ENCODE peak calls at places on chromosomes 11 and 22, in seven cellular contexts. Y, R, H, M, F, L and O are unnamed samples.
A peak's percentile ranks its signal among the peaks of the same experiment; 100 is the strongest.

GRCh38 chr11:82176365-82176764 is 557.3 kb downstream of the FAM181B start:
- DNase-seq in Y (no peak), R (no peak), H (no peak), M (no peak), F (no peak), L (no peak), O (no peak)

GRCh38 chr11:64100782-64101358 is 65.0 kb downstream of the MACROD1 start:
- DNase-seq in Y (no peak), R (no peak), H (no peak), M (no peak), F (no peak), L (no peak), O (no peak)

GRCh38 chr11:109772846-109773400 is 320.3 kb upstream of the ZC3H12C start:
- DNase-seq in Y (no peak), R (no peak), H (peak; percentile 29), M (no peak), F (no peak), L (no peak), O (no peak)

GRCh38 chr22:43079742-43080141 is 9.4 kb downstream of the TTLL1 start:
- DNase-seq in Y (no peak), R (no peak), H (no peak), M (no peak), F (no peak), L (no peak), O (no peak)

GRCh38 chr22:24401824-24402434 is 25.5 kb upstream of the ADORA2A start:
- DNase-seq in Y (no peak), R (no peak), H (no peak), M (no peak), F (no peak), L (no peak), O (no peak)

GRCh38 chr22:34111210-34111824 is 191.0 kb upstream of the LARGE1 start:
- DNase-seq in Y (no peak), R (no peak), H (peak; percentile 45), M (peak; percentile 41), F (no peak), L (peak; percentile 13), O (peak; percentile 46)

GRCh38 chr11:45204761-45205160 is 58.3 kb downstream of the PRDM11 start:
- DNase-seq in Y (no peak), R (no peak), H (no peak), M (peak; percentile 56), F (no peak), L (no peak), O (peak; percentile 23)

GRCh38 chr11:66039765-66040164 is 9.2 kb downstream of the GAL3ST3 start:
- DNase-seq in Y (no peak), R (no peak), H (peak; percentile 31), M (no peak), F (no peak), L (no peak), O (no peak)

GRCh38 chr22:19035474-19036228 is 86.6 kb downstream of the DGCR2 start:
- DNase-seq in Y (no peak), R (no peak), H (no peak), M (peak; percentile 11), F (no peak), L (no peak), O (peak; percentile 53)

GRCh38 chr11:120109531-120109930 is 28.4 kb downstream of the TRIM29 start:
- DNase-seq in Y (no peak), R (no peak), H (no peak), M (no peak), F (no peak), L (no peak), O (no peak)

GRCh38 chr11:2507945-2508749 is 63.3 kb downstream of the KCNQ1 start:
- DNase-seq in Y (no peak), R (no peak), H (no peak), M (no peak), F (peak; percentile 15), L (no peak), O (no peak)

GRCh38 chr11:103887001-103887680 is 149.3 kb upstream of the DDI1 start:
- DNase-seq in Y (no peak), R (no peak), H (no peak), M (no peak), F (no peak), L (no peak), O (no peak)

GRCh38 chr11:73963861-73964260 is 13.0 kb downstream of the DNAJB13 start:
- DNase-seq in Y (no peak), R (no peak), H (no peak), M (no peak), F (no peak), L (no peak), O (no peak)

GRCh38 chr11:61507962-61508824 is at the start of gene LRRC10B:
- DNase-seq in Y (no peak), R (no peak), H (peak; percentile 46), M (no peak), F (no peak), L (no peak), O (peak; percentile 86)

GRCh38 chr22:27647540-27647939 is 154.0 kb downstream of the MN1 start:
- DNase-seq in Y (no peak), R (no peak), H (peak; percentile 38), M (no peak), F (no peak), L (no peak), O (no peak)

GRCh38 chr22:23370251-23370650 is 189.9 kb downstream of the BCR start:
- DNase-seq in Y (no peak), R (no peak), H (no peak), M (no peak), F (no peak), L (no peak), O (no peak)

GRCh38 chr22:18088825-18089568 is 11.2 kb downstream of the PEX26 start:
- DNase-seq in Y (no peak), R (no peak), H (peak; percentile 30), M (no peak), F (no peak), L (no peak), O (no peak)

GRCh38 chr11:63635762-63636465 is 21.7 kb upstream of the PLAAT3 start:
- DNase-seq in Y (peak; percentile 38), R (peak; percentile 82), H (peak; percentile 69), M (peak; percentile 82), F (no peak), L (peak; percentile 81), O (peak; percentile 73)

GRCh38 chr11:57903441-57904123 is 120.1 kb upstream of the OR9Q1 start:
- DNase-seq in Y (peak; percentile 57), R (peak; percentile 60), H (peak; percentile 36), M (no peak), F (no peak), L (peak; percentile 30), O (no peak)

GRCh38 chr11:78583889-78584288 is 9.2 kb upstream of the NARS2 start:
- DNase-seq in Y (no peak), R (no peak), H (no peak), M (no peak), F (no peak), L (no peak), O (no peak)

DNA sequence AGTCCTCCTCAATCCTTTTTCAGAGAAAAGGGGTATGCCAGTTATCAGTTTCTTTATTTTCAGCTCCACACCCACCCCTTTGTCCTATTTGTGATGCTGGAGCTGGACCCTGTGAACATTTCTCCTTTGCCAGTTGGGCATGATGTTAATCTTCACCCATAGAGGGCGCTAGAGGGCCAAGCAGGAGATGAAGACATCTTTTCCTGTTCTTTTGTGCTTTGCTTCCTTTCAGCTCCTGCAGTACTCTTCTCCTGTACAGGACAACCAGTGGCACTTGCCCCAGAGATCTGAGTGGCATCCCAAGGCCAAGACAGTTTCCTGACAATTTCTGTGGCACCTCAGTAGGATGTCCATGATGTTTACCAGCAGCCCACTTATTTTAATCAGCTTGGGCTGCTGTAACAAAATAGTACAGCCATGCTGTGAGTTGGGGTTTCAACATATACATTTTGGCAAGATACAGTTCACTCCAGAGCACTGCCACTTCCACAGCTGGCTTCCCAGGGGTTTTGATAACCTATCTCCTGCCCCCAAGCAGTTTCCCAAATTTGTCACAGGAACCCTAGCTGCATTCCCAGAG is 4.6 kb downstream of the SAA2 start:
- DNase-seq in Y (peak; percentile 45), R (peak; percentile 71), H (peak; percentile 61), M (peak; percentile 88), F (no peak), L (peak; percentile 67), O (peak; percentile 50)
- TF ChIP-seq CTCF in Y (no peak), R (peak; percentile 64), H (peak; percentile 62), M (peak; percentile 96), F (no peak), L (peak; percentile 77), O (peak; percentile 79)

GRCh38 chr22:31749636-31750364 is at the start of gene PRR14L:
- DNase-seq in Y (peak; percentile 97), R (peak; percentile 100), H (peak; percentile 99), M (peak; percentile 94), F (peak; percentile 98), L (peak; percentile 73), O (peak; percentile 99)
- TF ChIP-seq CTCF in Y (no peak), R (no peak), H (no peak), M (no peak), F (no peak), L (no peak), O (no peak)

GRCh38 chr22:39808087-39808486 is 85.5 kb downstream of the ENTHD1 start:
- DNase-seq in Y (no peak), R (peak; percentile 55), H (peak; percentile 26), M (peak; percentile 14), F (no peak), L (peak; percentile 5), O (peak; percentile 15)
- TF ChIP-seq CTCF in Y (no peak), R (no peak), H (no peak), M (peak; percentile 51), F (no peak), L (no peak), O (peak; percentile 12)

GRCh38 chr11:102399189-102399588 is 52.2 kb downstream of the BIRC2 start:
- DNase-seq in Y (no peak), R (no peak), H (no peak), M (no peak), F (no peak), L (no peak), O (no peak)

GRCh38 chr11:102393272-102393730 is 46.3 kb downstream of the BIRC2 start:
- DNase-seq in Y (no peak), R (no peak), H (no peak), M (no peak), F (no peak), L (no peak), O (no peak)

GRCh38 chr11:102395720-102396358 is 48.8 kb downstream of the BIRC2 start:
- DNase-seq in Y (no peak), R (no peak), H (no peak), M (no peak), F (no peak), L (no peak), O (no peak)

GRCh38 chr11:102398297-102398696 is 51.3 kb downstream of the BIRC2 start:
- DNase-seq in Y (no peak), R (no peak), H (no peak), M (no peak), F (no peak), L (no peak), O (no peak)

DNA sequence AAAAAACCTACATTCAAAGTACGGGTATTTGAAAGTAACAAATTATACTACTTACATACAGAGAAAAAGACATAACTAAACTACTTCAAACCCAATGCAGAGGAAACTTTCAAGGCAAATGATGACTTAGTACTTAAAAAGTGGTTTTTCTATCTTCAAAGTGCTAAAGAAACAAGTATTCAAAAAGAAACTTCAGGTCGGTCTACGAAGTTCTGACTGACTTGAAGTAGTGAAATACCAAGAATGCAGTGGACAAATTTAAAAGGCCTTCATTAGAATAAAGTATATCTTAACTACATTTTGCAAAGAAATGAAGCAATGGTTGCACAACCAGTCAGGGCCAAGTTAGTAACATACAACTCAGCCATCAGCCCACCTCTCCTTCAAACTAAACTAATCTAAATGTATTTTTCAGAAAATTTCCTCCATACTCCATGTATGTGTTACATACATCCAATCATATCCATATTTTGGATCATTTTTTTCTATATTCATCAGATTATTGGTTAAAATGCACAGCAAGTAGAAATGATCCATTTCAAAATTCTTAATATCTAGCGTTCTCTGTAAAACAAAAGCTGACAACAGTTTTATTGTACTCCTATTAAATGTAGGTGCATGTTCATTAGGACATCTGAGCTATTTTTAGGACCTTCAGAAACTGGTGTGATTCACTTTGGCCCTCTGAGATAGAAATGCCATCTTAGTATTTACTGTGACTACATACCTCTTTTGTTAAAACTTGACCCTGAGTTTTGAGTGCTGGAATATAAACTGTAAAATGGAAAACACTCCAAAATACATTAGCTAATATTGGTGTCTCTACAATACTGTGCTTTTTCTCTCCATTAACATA is 49.9 kb downstream of the BIRC2 start:
- DNase-seq in Y (no peak), R (no peak), H (no peak), M (no peak), F (no peak), L (no peak), O (no peak)
- TF ChIP-seq CTCF in Y (no peak), R (no peak), H (no peak), M (no peak), F (no peak), L (no peak), O (no peak)